ENCODE peak calls at places on chromosomes 1 and 21, in four cellular contexts. One of them, this sample, is unnamed.

GRCh38 chr1:172289448-172289847 is 131.0 kb upstream of the C1orf105 start:
- DNase-seq in choroid plexus epithelial cell: no peak
- DNase-seq in ovary: no peak
- DNase-seq in adrenal gland: no peak
- DNase-seq in this sample: no peak

GRCh38 chr1:8394456-8395321 is 76.8 kb downstream of the SLC45A1 start:
- DNase-seq in choroid plexus epithelial cell: peak; percentile 92
- DNase-seq in ovary: no peak
- DNase-seq in adrenal gland: no peak
- DNase-seq in this sample: peak; percentile 74

GRCh38 chr1:156510709-156511108 is 10.1 kb upstream of the MEF2D start:
- DNase-seq in choroid plexus epithelial cell: peak; percentile 56
- DNase-seq in ovary: peak; percentile 89
- DNase-seq in adrenal gland: peak; percentile 94
- DNase-seq in this sample: peak; percentile 98

GRCh38 chr1:36099681-36100341 is 11.1 kb downstream of the ADPRS start:
- DNase-seq in choroid plexus epithelial cell: peak; percentile 80
- DNase-seq in ovary: peak; percentile 81
- DNase-seq in adrenal gland: peak; percentile 90
- DNase-seq in this sample: peak; percentile 77

GRCh38 chr1:24910751-24911650 is 19.1 kb downstream of the RUNX3 start:
- DNase-seq in choroid plexus epithelial cell: peak; percentile 72
- DNase-seq in ovary: no peak
- DNase-seq in adrenal gland: no peak
- DNase-seq in this sample: peak; percentile 34

GRCh38 chr1:28470146-28470545 is 35.7 kb upstream of the RCC1 start:
- DNase-seq in choroid plexus epithelial cell: peak; percentile 18
- DNase-seq in ovary: no peak
- DNase-seq in adrenal gland: no peak
- DNase-seq in this sample: peak; percentile 18

GRCh38 chr21:33117268-33117888 is 47.4 kb downstream of the OLIG1 start:
- DNase-seq in choroid plexus epithelial cell: no peak
- DNase-seq in ovary: no peak
- DNase-seq in adrenal gland: no peak
- DNase-seq in this sample: no peak

GRCh38 chr1:223513309-223513708 is 120.1 kb downstream of the CCDC185 start:
- DNase-seq in choroid plexus epithelial cell: no peak
- DNase-seq in ovary: no peak
- DNase-seq in adrenal gland: no peak
- DNase-seq in this sample: no peak

GRCh38 chr1:168084396-168085231 is 52.1 kb downstream of the GPR161 start:
- DNase-seq in choroid plexus epithelial cell: peak; percentile 66
- DNase-seq in ovary: peak; percentile 65
- DNase-seq in adrenal gland: peak; percentile 81
- DNase-seq in this sample: peak; percentile 54

GRCh38 chr1:86787626-86788025 is 83.2 kb downstream of the SH3GLB1 start:
- DNase-seq in choroid plexus epithelial cell: no peak
- DNase-seq in ovary: no peak
- DNase-seq in adrenal gland: no peak
- DNase-seq in this sample: no peak

GRCh38 chr1:28248273-28249012 is 10.9 kb upstream of the SESN2 start:
- DNase-seq in choroid plexus epithelial cell: peak; percentile 86
- DNase-seq in ovary: peak; percentile 82
- DNase-seq in adrenal gland: peak; percentile 95
- DNase-seq in this sample: peak; percentile 84

GRCh38 chr1:183461350-183461749 is 10.9 kb upstream of the SMG7 start:
- DNase-seq in choroid plexus epithelial cell: peak; percentile 17
- DNase-seq in ovary: no peak
- DNase-seq in adrenal gland: no peak
- DNase-seq in this sample: peak; percentile 76

GRCh38 chr1:50110656-50111055 is 1.9 kb downstream of the ELAVL4 start:
- DNase-seq in choroid plexus epithelial cell: no peak
- DNase-seq in ovary: no peak
- DNase-seq in adrenal gland: peak; percentile 62
- DNase-seq in this sample: no peak

GRCh38 chr21:29287383-29287782 is 11.3 kb upstream of the BACH1 start:
- DNase-seq in choroid plexus epithelial cell: peak; percentile 86
- DNase-seq in ovary: no peak
- DNase-seq in adrenal gland: no peak
- DNase-seq in this sample: no peak

GRCh38 chr1:190320952-190321351 is 156.7 kb downstream of the BRINP3 start:
- DNase-seq in choroid plexus epithelial cell: peak; percentile 82
- DNase-seq in ovary: no peak
- DNase-seq in adrenal gland: no peak
- DNase-seq in this sample: peak; percentile 64

GRCh38 chr1:48026275-48026674 is 29.1 kb upstream of the TRABD2B start:
- DNase-seq in choroid plexus epithelial cell: peak; percentile 97
- DNase-seq in ovary: no peak
- DNase-seq in adrenal gland: peak; percentile 10
- DNase-seq in this sample: peak; percentile 86

GRCh38 chr1:201348211-201348566 is 29.3 kb downstream of the TNNT2 start:
- DNase-seq in choroid plexus epithelial cell: peak; percentile 74
- DNase-seq in ovary: no peak
- DNase-seq in adrenal gland: peak; percentile 60
- DNase-seq in this sample: peak; percentile 92

GRCh38 chr1:9332513-9333143 is 39.9 kb downstream of the SPSB1 start:
- DNase-seq in choroid plexus epithelial cell: no peak
- DNase-seq in ovary: no peak
- DNase-seq in adrenal gland: no peak
- DNase-seq in this sample: no peak

GRCh38 chr1:13764933-13765332 is 64.9 kb downstream of the PRDM2 start:
- DNase-seq in choroid plexus epithelial cell: no peak
- DNase-seq in ovary: no peak
- DNase-seq in adrenal gland: no peak
- DNase-seq in this sample: no peak

GRCh38 chr1:13763991-13764390 is 64.0 kb downstream of the PRDM2 start:
- DNase-seq in choroid plexus epithelial cell: no peak
- DNase-seq in ovary: no peak
- DNase-seq in adrenal gland: no peak
- DNase-seq in this sample: no peak

GRCh38 chr1:13762642-13763041 is 62.7 kb downstream of the PRDM2 start:
- DNase-seq in choroid plexus epithelial cell: no peak
- DNase-seq in ovary: no peak
- DNase-seq in adrenal gland: no peak
- DNase-seq in this sample: no peak

GRCh38 chr1:13763264-13763663 is 63.3 kb downstream of the PRDM2 start:
- DNase-seq in choroid plexus epithelial cell: no peak
- DNase-seq in ovary: no peak
- DNase-seq in adrenal gland: no peak
- DNase-seq in this sample: no peak

GRCh38 chr1:13764533-13764932 is 64.5 kb downstream of the PRDM2 start:
- DNase-seq in choroid plexus epithelial cell: peak; percentile 86
- DNase-seq in ovary: no peak
- DNase-seq in adrenal gland: no peak
- DNase-seq in this sample: no peak
- TF ChIP-seq CTCF in choroid plexus epithelial cell: peak; percentile 23
- TF ChIP-seq CTCF in ovary: no peak
- TF ChIP-seq CTCF in adrenal gland: no peak
- TF ChIP-seq CTCF in this sample: no peak

DNA sequence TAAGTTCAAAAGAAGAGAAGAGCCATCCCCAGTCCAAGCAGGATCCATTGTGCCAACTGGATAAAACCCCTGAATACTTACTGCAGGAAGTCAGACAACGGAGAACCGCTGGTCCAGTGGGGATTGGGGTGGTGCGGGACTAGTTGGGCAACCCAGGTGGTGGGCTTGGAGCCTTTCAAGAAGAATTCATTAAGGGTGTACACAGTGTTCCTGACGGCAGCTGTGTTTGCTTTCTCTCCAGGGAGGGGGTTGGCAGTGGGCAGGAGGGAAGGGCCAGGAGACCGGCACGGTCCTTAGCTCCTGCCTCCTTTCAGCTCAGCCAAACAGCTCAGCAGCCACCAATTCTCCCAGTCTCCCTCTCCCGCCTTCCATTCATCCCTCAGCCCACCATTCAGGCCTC is 7.1 kb upstream of the CDK18 start:
- DNase-seq in choroid plexus epithelial cell: no peak
- DNase-seq in ovary: no peak
- DNase-seq in adrenal gland: no peak
- DNase-seq in this sample: no peak
- TF ChIP-seq CTCF in choroid plexus epithelial cell: no peak
- TF ChIP-seq CTCF in ovary: no peak
- TF ChIP-seq CTCF in adrenal gland: no peak
- TF ChIP-seq CTCF in this sample: no peak

GRCh38 chr1:213066363-213066762 is 15.3 kb downstream of the RPS6KC1 start:
- DNase-seq in choroid plexus epithelial cell: peak; percentile 19
- DNase-seq in ovary: no peak
- DNase-seq in adrenal gland: no peak
- DNase-seq in this sample: no peak

GRCh38 chr1:213060836-213061235 is 9.8 kb downstream of the RPS6KC1 start:
- DNase-seq in choroid plexus epithelial cell: no peak
- DNase-seq in ovary: no peak
- DNase-seq in adrenal gland: no peak
- DNase-seq in this sample: no peak

GRCh38 chr1:213065800-213066199 is 14.8 kb downstream of the RPS6KC1 start:
- DNase-seq in choroid plexus epithelial cell: no peak
- DNase-seq in ovary: no peak
- DNase-seq in adrenal gland: no peak
- DNase-seq in this sample: no peak

GRCh38 chr1:213057264-213058059 is 6.4 kb downstream of the RPS6KC1 start:
- DNase-seq in choroid plexus epithelial cell: no peak
- DNase-seq in ovary: no peak
- DNase-seq in adrenal gland: peak; percentile 71
- DNase-seq in this sample: no peak

DNA sequence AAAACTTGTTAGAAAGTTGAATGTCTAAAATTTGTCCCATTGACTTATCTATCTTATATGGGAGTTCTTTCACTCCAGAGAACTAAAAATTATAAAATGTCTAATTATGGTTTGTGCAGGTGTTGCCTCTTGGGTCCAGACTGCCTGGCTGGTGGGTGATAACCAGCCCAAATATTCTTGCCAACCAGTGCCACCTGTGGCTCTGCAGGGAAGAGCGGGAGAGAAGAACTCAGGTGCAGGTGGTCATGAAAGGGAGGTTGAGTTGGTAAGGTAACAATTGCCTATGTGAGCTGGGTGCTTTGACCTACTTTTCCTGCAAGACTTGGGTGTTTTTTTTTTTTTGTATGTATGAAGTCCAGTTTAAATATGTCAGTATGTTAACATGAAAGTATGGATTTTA is 10.2 kb downstream of the RPS6KC1 start:
- DNase-seq in choroid plexus epithelial cell: no peak
- DNase-seq in ovary: no peak
- DNase-seq in adrenal gland: no peak
- DNase-seq in this sample: peak; percentile 39
- TF ChIP-seq CTCF in choroid plexus epithelial cell: no peak
- TF ChIP-seq CTCF in ovary: no peak
- TF ChIP-seq CTCF in adrenal gland: no peak
- TF ChIP-seq CTCF in this sample: no peak

DNA sequence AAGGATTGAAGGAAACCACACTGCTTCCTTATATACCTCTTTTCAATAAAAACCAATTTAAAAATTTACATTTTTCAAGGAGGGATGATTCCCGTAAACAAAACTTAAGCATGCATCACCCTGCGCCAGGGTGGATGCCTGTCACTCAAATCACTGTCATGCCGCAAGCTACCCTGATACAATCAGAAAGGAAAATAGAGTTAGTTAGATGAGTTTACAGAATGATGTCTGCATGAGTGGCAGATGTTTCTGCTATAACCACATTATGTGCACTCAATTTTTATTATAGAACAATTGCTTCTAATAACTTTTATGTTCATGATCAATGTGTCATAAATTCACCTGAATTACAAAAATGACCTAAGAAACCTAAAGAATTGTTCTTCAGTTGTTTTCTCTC is 123.4 kb upstream of the ADGRL4 start:
- DNase-seq in choroid plexus epithelial cell: no peak
- DNase-seq in ovary: no peak
- DNase-seq in adrenal gland: no peak
- DNase-seq in this sample: no peak
- TF ChIP-seq CTCF in choroid plexus epithelial cell: no peak
- TF ChIP-seq CTCF in ovary: no peak
- TF ChIP-seq CTCF in adrenal gland: no peak
- TF ChIP-seq CTCF in this sample: no peak

GRCh38 chr1:53511323-53511932 is 52.2 kb downstream of the DMRTB1 start:
- DNase-seq in choroid plexus epithelial cell: peak; percentile 24
- DNase-seq in ovary: no peak
- DNase-seq in adrenal gland: peak; percentile 68
- DNase-seq in this sample: no peak
- TF ChIP-seq CTCF in choroid plexus epithelial cell: no peak
- TF ChIP-seq CTCF in ovary: no peak
- TF ChIP-seq CTCF in adrenal gland: no peak
- TF ChIP-seq CTCF in this sample: no peak

GRCh38 chr1:151499930-151500329 is 11.3 kb upstream of the CGN start:
- DNase-seq in choroid plexus epithelial cell: no peak
- DNase-seq in ovary: no peak
- DNase-seq in adrenal gland: no peak
- DNase-seq in this sample: no peak

GRCh38 chr1:151502859-151503509 is 8.2 kb upstream of the CGN start:
- DNase-seq in choroid plexus epithelial cell: no peak
- DNase-seq in ovary: no peak
- DNase-seq in adrenal gland: no peak
- DNase-seq in this sample: no peak

GRCh38 chr1:151499355-151499754 is 11.8 kb upstream of the CGN start:
- DNase-seq in choroid plexus epithelial cell: no peak
- DNase-seq in ovary: no peak
- DNase-seq in adrenal gland: no peak
- DNase-seq in this sample: no peak

GRCh38 chr1:151502035-151502728 is 9.0 kb upstream of the CGN start:
- DNase-seq in choroid plexus epithelial cell: no peak
- DNase-seq in ovary: no peak
- DNase-seq in adrenal gland: no peak
- DNase-seq in this sample: no peak

DNA sequence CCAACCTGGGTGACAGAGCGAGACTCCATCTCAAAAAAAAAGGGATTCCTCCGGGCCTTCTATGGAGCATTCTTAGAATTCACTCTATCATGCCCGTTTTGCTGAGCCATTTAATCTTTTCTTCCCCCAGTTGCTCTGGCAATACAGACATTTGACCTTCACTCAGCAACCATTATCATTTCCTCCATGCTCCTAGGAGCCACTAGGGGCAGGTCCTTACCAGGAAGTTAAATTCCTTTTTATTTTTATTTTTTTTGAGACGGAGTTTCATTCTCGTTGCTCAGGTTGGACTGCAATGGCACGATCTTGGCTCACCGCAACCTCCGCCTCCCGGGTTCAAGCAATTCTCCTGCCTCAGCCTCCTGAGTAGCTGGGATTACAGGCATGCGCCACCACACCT is 9.7 kb upstream of the CGN start:
- DNase-seq in choroid plexus epithelial cell: no peak
- DNase-seq in ovary: no peak
- DNase-seq in adrenal gland: no peak
- DNase-seq in this sample: no peak
- TF ChIP-seq CTCF in choroid plexus epithelial cell: peak; percentile 39
- TF ChIP-seq CTCF in ovary: no peak
- TF ChIP-seq CTCF in adrenal gland: no peak
- TF ChIP-seq CTCF in this sample: no peak